ENCODE peak calls at places on chromosome 22, in six cellular contexts. B, F, H, L, Y and D are unnamed samples.

GRCh38 chr22:48483764-48484528 is 1343.7 kb downstream of the BRD1 start:
- DNase-seq in Y (no peak), L (no peak), F (no peak), H (no peak), B (no peak), D (no peak)

GRCh38 chr22:17131686-17132085 is 10.5 kb upstream of the TMEM121B start:
- DNase-seq in Y (no peak), B (no peak), L (peak; percentile 75), F (no peak), H (no peak), D (no peak)

GRCh38 chr22:27170491-27170890 is 513.1 kb downstream of the MIAT start:
- DNase-seq in F (peak; percentile 8), H (no peak), B (no peak), L (no peak), Y (no peak), D (no peak)

GRCh38 chr22:46422896-46423295 is 87.4 kb downstream of the TRMU start:
- DNase-seq in B (no peak), Y (no peak), L (no peak), H (no peak), F (no peak), D (no peak)

GRCh38 chr22:39242809-39243442 is 1.9 kb downstream of the PDGFB start:
- DNase-seq in L (no peak), B (peak; percentile 42), Y (peak; percentile 16), H (no peak), F (peak; percentile 54), D (no peak)

GRCh38 chr22:29830585-29830984 is 7.5 kb downstream of the ASCC2 start:
- DNase-seq in Y (no peak), B (no peak), H (no peak), L (no peak), F (no peak), D (no peak)

GRCh38 chr22:18033204-18033998 is 9.0 kb upstream of the MICAL3 start:
- DNase-seq in F (no peak), Y (no peak), B (no peak), H (no peak), L (no peak), D (no peak)

GRCh38 chr22:20750461-20751184 is 23.3 kb upstream of the SERPIND1 start:
- DNase-seq in F (peak; percentile 90), B (peak; percentile 5), Y (peak; percentile 36), L (peak; percentile 77), H (no peak), D (no peak)

GRCh38 chr22:20777420-20778177 is 3.7 kb downstream of the SERPIND1 start:
- DNase-seq in Y (no peak), L (no peak), B (no peak), F (peak; percentile 97), H (no peak), D (no peak)

GRCh38 chr22:45007247-45007945 is 2.4 kb downstream of the PHF21B start:
- DNase-seq in L (no peak), F (peak; percentile 41), B (no peak), H (no peak), Y (no peak), D (no peak)

GRCh38 chr22:30606455-30607299 is at the start of gene TCN2:
- DNase-seq in F (peak; percentile 67), Y (peak; percentile 57), L (peak; percentile 67), H (peak; percentile 70), B (peak; percentile 10), D (peak; percentile 12)

GRCh38 chr22:22593964-22594656 is 35.0 kb upstream of the PRAME start:
- DNase-seq in B (peak; percentile 12), H (peak; percentile 28), L (no peak), Y (no peak), F (peak; percentile 41), D (peak; percentile 38)

GRCh38 chr22:27515091-27515523 is 286.4 kb downstream of the MN1 start:
- DNase-seq in H (no peak), Y (no peak), B (no peak), L (no peak), F (no peak), D (no peak)

GRCh38 chr22:19213001-19213400 is 34.5 kb upstream of the SLC25A1 start:
- DNase-seq in Y (no peak), H (no peak), L (no peak), F (no peak), B (no peak), D (no peak)

GRCh38 chr22:27317156-27317555 is 484.4 kb downstream of the MN1 start:
- DNase-seq in H (no peak), F (no peak), B (no peak), Y (no peak), L (no peak), D (no peak)